ENCODE peak calls at places on chromosomes 16 and 17, in ten cellular contexts. A, K, P, U, Y, V, M, J, N and F are unnamed samples.

GRCh38 chr17:49051269-49051668 is 54.1 kb downstream of the IGF2BP1 start:
- DNase-seq in P (no peak), M (no peak), N (no peak), J (no peak), K (no peak), A (no peak), U (no peak), Y (no peak), V (no peak), F (no peak)

GRCh38 chr17:71188811-71189492 is 931.9 kb upstream of the SOX9 start:
- DNase-seq in P (no peak), K (no peak), Y (no peak), U (no peak), M (peak), J (peak), A (no peak), V (no peak), N (peak), F (no peak)

GRCh38 chr16:17470871-17471744 is at the start of gene XYLT1:
- DNase-seq in M (peak), N (peak), A (no peak), P (no peak), U (no peak), Y (no peak), J (no peak), K (peak), V (peak), F (no peak)

GRCh38 chr17:41549596-41550039 is 21.5 kb upstream of the KRT19 start:
- DNase-seq in P (no peak), J (no peak), V (no peak), A (no peak), N (peak), K (no peak), U (no peak), Y (no peak), M (no peak), F (no peak)

GRCh38 chr16:67594256-67594915 is 32.1 kb downstream of the CTCF start:
- DNase-seq in K (no peak), P (no peak), A (no peak), J (no peak), N (no peak), U (no peak), Y (no peak), M (no peak), V (no peak), F (no peak)

GRCh38 chr16:64392456-64392855 is 729.4 kb downstream of the CDH11 start:
- DNase-seq in A (no peak), N (no peak), P (no peak), J (no peak), M (no peak), V (no peak), U (no peak), Y (no peak), K (no peak), F (no peak)

GRCh38 chr17:73184133-73184993 is 8.5 kb upstream of the COG1 start:
- DNase-seq in P (no peak), N (no peak), M (no peak), J (no peak), K (no peak), U (no peak), Y (no peak), V (no peak), A (no peak), F (no peak)

GRCh38 chr16:71410146-71410545 is 31.7 kb downstream of the TLE7 start:
- DNase-seq in N (no peak), A (no peak), P (no peak), U (no peak), Y (no peak), V (no peak), K (no peak), M (no peak), J (no peak), F (no peak)

GRCh38 chr17:31269178-31269577 is 27.9 kb downstream of the OMG start:
- DNase-seq in N (no peak), K (no peak), J (no peak), U (no peak), V (no peak), P (no peak), Y (no peak), M (peak), A (no peak), F (no peak)

GRCh38 chr16:78045865-78046581 is 23.7 kb downstream of the CLEC3A start:
- DNase-seq in N (peak), A (no peak), P (peak), U (no peak), K (no peak), Y (peak), M (peak), J (peak), V (peak), F (peak)

GRCh38 chr16:85969159-85969558 is 70.2 kb downstream of the IRF8 start:
- DNase-seq in U (no peak), J (no peak), V (no peak), A (no peak), N (peak), M (peak), P (no peak), K (no peak), Y (no peak), F (no peak)

GRCh38 chr16:58129097-58129936 is at the start of gene CFAP20:
- DNase-seq in P (peak), K (peak), N (peak), A (peak), J (peak), M (peak), U (peak), V (peak), Y (peak), F (peak)

GRCh38 chr17:45791935-45792334 is 7.8 kb downstream of the CRHR1 start:
- DNase-seq in N (no peak), M (no peak), V (no peak), Y (no peak), J (no peak), U (no peak), A (no peak), K (no peak), P (no peak), F (no peak)

GRCh38 chr17:27489045-27489715 is 32.9 kb downstream of the KSR1 start:
- DNase-seq in V (peak), U (no peak), A (no peak), J (no peak), N (no peak), Y (no peak), K (no peak), P (peak), M (peak), F (peak)

GRCh38 chr17:71392715-71393567 is 727.9 kb upstream of the SOX9 start:
- DNase-seq in Y (no peak), U (no peak), A (no peak), M (peak), K (no peak), V (no peak), N (no peak), J (no peak), P (no peak), F (no peak)

GRCh38 chr17:292531-293382 is 59.9 kb downstream of the RPH3AL start:
- DNase-seq in A (no peak), Y (no peak), M (no peak), V (peak), N (no peak), J (no peak), U (no peak), P (peak), K (no peak), F (no peak)

GRCh38 chr16:11586856-11587642 is at the start of gene LITAF:
- DNase-seq in V (peak), P (peak), K (peak), N (no peak), A (no peak), M (peak), U (peak), J (peak), Y (peak), F (no peak)

GRCh38 chr17:48530208-48530886 is 464 bp downstream of the HOXB1 start:
- DNase-seq in N (no peak), U (no peak), P (no peak), K (no peak), V (no peak), Y (no peak), A (no peak), M (no peak), J (no peak), F (no peak)

GRCh38 chr17:310111-311010 is 42.2 kb downstream of the RPH3AL start:
- DNase-seq in N (no peak), P (peak), K (no peak), J (no peak), M (no peak), Y (no peak), U (no peak), A (no peak), V (peak), F (no peak)